ENCODE peak calls at places on chromosomes 7 and 10, in eight cellular contexts. K is psoas muscle; L is astrocyte; Q is CD8-positive, alpha-beta T cell; O is A549; F is IMR-90; M is tibial nerve; J is uterus. G is an unnamed sample. For H3K4me1, the result is how much of the 10 kb centered on the place peaks cover.

GRCh38 chr10:77566914-77567566 is 70.6 kb downstream of the KCNMA1 start:
- DNase-seq in J (no peak), F (no peak), K (no peak), Q (no peak), M (no peak), O (no peak), L (peak), G (no peak)

GRCh38 chr7:93890464-93891068 is at the start of gene TFPI2:
- DNase-seq in J (peak), M (no peak), Q (no peak), F (peak), O (peak), L (peak), K (no peak), G (no peak)

GRCh38 chr10:47289921-47290320 is 10.1 kb upstream of the GDF10 start:
- DNase-seq in F (no peak), J (no peak), M (no peak), O (no peak), L (no peak), Q (no peak), K (no peak), G (no peak)

GRCh38 chr7:137703291-137704010 is 143.3 kb downstream of the DGKI start:
- DNase-seq in M (no peak), Q (no peak), L (no peak), O (no peak), K (no peak), F (no peak), J (no peak), G (no peak)

GRCh38 chr7:117405519-117405918 is 21.8 kb downstream of the ASZ1 start:
- DNase-seq in J (no peak), F (no peak), M (no peak), Q (no peak), K (no peak), L (no peak), O (no peak), G (no peak)

GRCh38 chr7:43534110-43534509 is 48.8 kb upstream of the STK17A start:
- DNase-seq in O (no peak), F (peak), K (no peak), M (no peak), J (no peak), L (peak), Q (no peak), G (no peak)

GRCh38 chr7:130425798-130426197 is 15.0 kb downstream of the CEP41 start:
- DNase-seq in O (no peak), J (no peak), F (no peak), M (no peak), K (no peak), Q (no peak), L (no peak), G (no peak)

GRCh38 chr10:76408646-76409045 is 977.2 kb downstream of the LRMDA start:
- DNase-seq in L (peak), Q (no peak), O (no peak), K (no peak), F (no peak), M (no peak), J (no peak), G (no peak)

GRCh38 chr7:150879345-150879744 is 27.0 kb downstream of the AOC1 start:
- DNase-seq in M (no peak), K (no peak), J (no peak), L (peak), Q (no peak), F (no peak), O (no peak), G (no peak)

GRCh38 chr7:128783143-128783799 is 7.7 kb upstream of the OPN1SW start:
- DNase-seq in M (peak), K (peak), F (peak), O (peak), Q (no peak), J (peak), L (peak), G (no peak)

GRCh38 chr7:120460928-120461327 is 188.0 kb downstream of the KCND2 start:
- DNase-seq in J (no peak), O (no peak), K (no peak), Q (no peak), F (no peak), M (no peak), L (no peak), G (no peak)

GRCh38 chr10:76089626-76090185 is 658.3 kb downstream of the LRMDA start:
- DNase-seq in K (no peak), Q (no peak), O (no peak), F (no peak), L (no peak), J (no peak), M (no peak), G (no peak)

GRCh38 chr7:101990811-101991418 is 173.5 kb downstream of the CUX1 start:
- DNase-seq in K (no peak), F (no peak), O (no peak), L (no peak), J (no peak), Q (no peak), M (no peak), G (no peak)

GRCh38 chr7:1192171-1192676 is 32.2 kb upstream of the ZFAND2A start:
- DNase-seq in M (no peak), J (no peak), Q (no peak), O (peak), L (peak), F (peak), K (no peak), G (no peak)

GRCh38 chr10:33507662-33508425 is 173.4 kb upstream of the NRP1 start:
- DNase-seq in O (peak), J (no peak), M (no peak), K (no peak), Q (no peak), L (no peak), F (peak), G (no peak)

GRCh38 chr10:62993121-62993520 is 140.0 kb upstream of the NRBF2 start:
- DNase-seq in J (no peak), L (peak), Q (no peak), O (no peak), M (no peak), F (no peak), K (no peak), G (no peak)

GRCh38 chr10:13707156-13707881 is 120.6 kb downstream of the PRPF18 start:
- DNase-seq in M (peak), F (peak), K (peak), J (peak), Q (no peak), L (peak), O (peak), G (peak)

GRCh38 chr7:107035446-107035845 is 9.1 kb upstream of the PRKAR2B start:
- DNase-seq in Q (no peak), M (no peak), F (peak), K (no peak), J (peak), O (peak), L (peak), G (no peak)

GRCh38 chr7:37304926-37305325 is 143.7 kb downstream of the ELMO1 start:
- DNase-seq in Q (no peak), J (no peak), F (no peak), O (no peak), K (no peak), L (no peak), M (no peak), G (no peak)

GRCh38 chr7:101173752-101174244 is 6.3 kb downstream of the NAT16 start:
- DNase-seq in F (no peak), Q (peak), L (no peak), M (no peak), O (peak), J (no peak), K (no peak), G (no peak)

GRCh38 chr10:132536241-132536963 is 1.2 kb upstream of the INPP5A start:
- DNase-seq in Q (no peak), K (peak), M (peak), J (peak), L (no peak), O (peak), F (no peak), G (no peak)

GRCh38 chr10:14617125-14617524 is 157.6 kb downstream of the FAM107B start:
- DNase-seq in M (no peak), O (no peak), J (no peak), Q (no peak), L (no peak), K (no peak), F (no peak), G (no peak)

GRCh38 chr10:12018438-12019342 is 23.9 kb downstream of the UPF2 start:
- DNase-seq in J (no peak), M (no peak), O (no peak), L (no peak), K (no peak), F (peak), Q (no peak), G (no peak)

GRCh38 chr7:107079212-107079940 is 34.9 kb downstream of the PRKAR2B start:
- DNase-seq in J (no peak), F (no peak), Q (no peak), M (no peak), L (no peak), O (no peak), K (no peak), G (no peak)

GRCh38 chr7:110358028-110358427 is 732.9 kb upstream of the LRRN3 start:
- DNase-seq in L (peak), F (peak), O (peak), K (no peak), M (no peak), J (no peak), Q (no peak), G (no peak)

DNA sequence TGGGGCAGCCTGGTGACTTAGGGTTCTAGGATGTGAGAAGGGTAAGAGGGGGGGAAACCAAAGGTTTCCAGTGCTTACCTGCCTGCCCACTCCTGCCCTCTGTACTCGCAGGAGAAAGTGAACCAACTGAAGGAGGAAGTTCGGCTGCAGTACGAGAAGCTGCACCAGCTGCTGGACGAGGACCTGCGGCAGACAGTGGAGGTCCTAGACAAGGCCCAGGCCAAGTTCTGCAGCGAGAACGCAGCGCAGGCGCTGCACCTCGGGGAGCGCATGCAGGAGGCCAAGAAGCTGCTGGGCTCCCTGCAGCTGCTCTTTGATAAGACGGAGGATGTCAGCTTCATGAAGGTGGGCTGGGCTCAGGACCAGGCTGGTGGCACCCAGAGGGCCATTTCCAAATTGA is 10.7 kb downstream of the TRIM8 start:
- DNase-seq in M (no peak), J (no peak), K (peak), F (no peak), Q (no peak), L (no peak), O (no peak), G (no peak)
- H3K4me1 ChIP-seq in M (under half), J (under half), K (under half), F (under half), Q (half or more), L (under half), O (under half), G (under half)

DNA sequence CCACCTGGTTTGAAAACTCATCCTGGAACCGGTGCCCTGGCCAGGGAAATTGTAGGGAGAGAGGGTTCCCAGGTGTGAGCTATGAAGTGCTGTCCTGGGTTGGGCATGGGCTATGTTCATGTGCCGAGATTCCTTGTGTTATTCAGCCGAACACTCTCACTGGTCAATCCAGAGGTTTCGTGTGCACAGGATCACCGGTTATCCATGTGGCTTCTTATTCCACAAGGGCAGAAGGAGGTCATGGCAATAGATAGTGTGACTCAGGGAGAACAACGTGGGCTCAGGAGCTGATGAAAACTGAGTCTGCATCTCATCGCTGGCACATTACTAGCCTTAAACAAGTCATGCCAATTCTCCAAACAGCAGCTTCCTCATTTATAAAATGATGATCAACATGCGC is 64.4 kb upstream of the CREB5 start:
- DNase-seq in F (peak), L (no peak), K (no peak), M (no peak), O (no peak), Q (no peak), J (no peak), G (no peak)
- H3K27ac ChIP-seq in F (peak), L (no peak), K (peak), M (no peak), O (peak), Q (no peak), J (peak), G (peak)

GRCh38 chr10:111784386-111784785 is 399.2 kb downstream of the GPAM start:
- DNase-seq in F (no peak), J (no peak), K (no peak), L (no peak), O (no peak), M (no peak), Q (no peak), G (no peak)
- H3K4me1 ChIP-seq in F (under half), J (under half), K (under half), L (under half), O (under half), M (under half), Q (under half), G (under half)

DNA sequence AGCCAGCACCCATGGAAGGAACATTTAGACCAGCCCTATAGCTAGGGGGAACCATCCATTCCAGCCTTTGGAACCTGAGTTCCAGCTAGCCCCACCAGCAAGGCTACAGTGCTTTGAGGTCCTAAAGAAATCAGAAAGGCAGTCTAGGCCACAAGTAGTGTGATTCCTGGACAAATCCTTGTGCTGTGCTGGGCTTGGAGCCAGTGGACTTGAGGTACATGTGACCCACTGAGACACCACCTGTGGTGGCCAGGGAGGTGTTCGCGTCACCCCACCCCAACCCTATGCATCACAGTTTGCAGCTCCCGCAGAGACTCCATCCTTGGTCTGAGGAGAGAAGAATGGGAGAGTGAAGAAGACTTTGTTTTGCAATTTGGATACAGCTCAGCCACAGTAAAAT is 31.8 kb downstream of the ZNF277 start:
- DNase-seq in K (no peak), F (no peak), O (no peak), M (no peak), J (no peak), Q (no peak), L (no peak), G (no peak)
- H3K27ac ChIP-seq in K (no peak), F (no peak), O (peak), M (no peak), J (no peak), Q (no peak), L (no peak), G (no peak)

DNA sequence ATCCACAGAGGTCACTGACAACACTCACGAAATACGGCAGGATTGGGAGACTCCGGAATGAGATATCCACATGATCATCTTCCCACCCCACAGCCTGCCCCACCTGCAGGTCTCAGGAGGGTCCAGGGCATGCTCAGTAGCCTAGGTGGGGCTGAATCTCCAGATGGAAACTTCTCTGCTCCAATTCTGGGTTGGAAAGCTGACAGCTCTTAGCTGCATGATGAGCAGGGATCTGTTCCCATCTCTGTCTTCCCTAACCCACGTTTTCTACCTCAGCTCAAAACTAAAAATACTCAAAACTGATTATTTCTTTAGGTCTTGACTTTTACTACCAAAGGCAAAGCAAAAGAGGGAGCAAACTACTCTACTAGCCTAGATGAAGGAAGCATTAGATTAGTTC is 120.8 kb downstream of the SORBS1 start:
- DNase-seq in O (no peak), Q (no peak), F (no peak), M (no peak), K (no peak), L (no peak), J (no peak), G (no peak)
- H3K4me1 ChIP-seq in O (under half), Q (under half), F (under half), M (under half), K (under half), L (under half), J (under half), G (half or more)

GRCh38 chr10:116771101-116771705 is 28.8 kb upstream of the HSPA12A start:
- DNase-seq in L (peak), J (peak), M (peak), K (peak), F (peak), O (peak), Q (no peak), G (peak)
- H3K27ac ChIP-seq in L (peak), J (peak), M (no peak), K (peak), F (peak), O (peak), Q (no peak), G (peak)

GRCh38 chr10:6053816-6054581 is 8.2 kb downstream of the IL2RA start:
- DNase-seq in K (peak), F (no peak), O (no peak), M (no peak), Q (no peak), J (peak), L (no peak), G (no peak)
- H3K4me1 ChIP-seq in K (under half), F (under half), O (under half), M (under half), Q (under half), J (under half), L (under half), G (under half)

GRCh38 chr10:28400678-28401077 is 97.8 kb upstream of the MPP7 start:
- DNase-seq in Q (no peak), F (no peak), L (no peak), K (no peak), J (no peak), M (no peak), O (no peak), G (no peak)
- H3K27ac ChIP-seq in Q (no peak), F (no peak), L (no peak), K (no peak), J (no peak), M (no peak), O (no peak), G (no peak)

G was measured in right atrium auricular region.